ENCODE peak calls at places on chromosomes 3 and 15, in four cellular contexts. One of them, this sample, is unnamed.

GRCh38 chr3:189292667-189293478 is 121.1 kb downstream of the TPRG1 start:
- DNase-seq in A549: no peak
- DNase-seq in cardiac muscle cell: no peak
- DNase-seq in mesenchymal stem cell: no peak
- DNase-seq in this sample: no peak

GRCh38 chr15:31869640-31870335 is 160.5 kb upstream of the CHRNA7 start:
- DNase-seq in A549: no peak
- DNase-seq in mesenchymal stem cell: no peak
- DNase-seq in cardiac muscle cell: no peak
- DNase-seq in this sample: peak; percentile 26

GRCh38 chr15:44009056-44009455 is 182.3 kb downstream of the WDR76 start:
- DNase-seq in cardiac muscle cell: no peak
- DNase-seq in mesenchymal stem cell: peak; percentile 34
- DNase-seq in A549: peak; percentile 51
- DNase-seq in this sample: peak; percentile 47

GRCh38 chr3:183265713-183266417 is 12.8 kb downstream of the B3GNT5 start:
- DNase-seq in cardiac muscle cell: no peak
- DNase-seq in A549: peak; percentile 70
- DNase-seq in mesenchymal stem cell: peak; percentile 73
- DNase-seq in this sample: peak; percentile 76

GRCh38 chr15:52803543-52804306 is 13.6 kb upstream of the ONECUT1 start:
- DNase-seq in cardiac muscle cell: no peak
- DNase-seq in A549: no peak
- DNase-seq in mesenchymal stem cell: no peak
- DNase-seq in this sample: no peak

GRCh38 chr3:9649791-9650521 is 651 bp downstream of the MTMR14 start:
- DNase-seq in cardiac muscle cell: no peak
- DNase-seq in A549: peak; percentile 11
- DNase-seq in mesenchymal stem cell: peak; percentile 5
- DNase-seq in this sample: no peak

GRCh38 chr3:169118666-169119370 is 544.7 kb downstream of the MECOM start:
- DNase-seq in cardiac muscle cell: no peak
- DNase-seq in A549: no peak
- DNase-seq in mesenchymal stem cell: no peak
- DNase-seq in this sample: no peak

GRCh38 chr3:30894521-30895289 is at the start of gene GADL1:
- DNase-seq in cardiac muscle cell: peak; percentile 77
- DNase-seq in A549: peak; percentile 29
- DNase-seq in mesenchymal stem cell: peak; percentile 38
- DNase-seq in this sample: peak; percentile 60

GRCh38 chr3:52176188-52176752 is 21.7 kb upstream of the ALAS1 start:
- DNase-seq in cardiac muscle cell: no peak
- DNase-seq in A549: no peak
- DNase-seq in mesenchymal stem cell: no peak
- DNase-seq in this sample: no peak

GRCh38 chr3:113231827-113232253 is 20.5 kb downstream of the BOC start:
- DNase-seq in A549: peak; percentile 95
- DNase-seq in mesenchymal stem cell: peak; percentile 78
- DNase-seq in cardiac muscle cell: no peak
- DNase-seq in this sample: peak; percentile 68

GRCh38 chr3:45167011-45167911 is 21.1 kb upstream of the CDCP1 start:
- DNase-seq in mesenchymal stem cell: peak; percentile 98
- DNase-seq in A549: peak; percentile 90
- DNase-seq in cardiac muscle cell: peak; percentile 84
- DNase-seq in this sample: peak; percentile 93

GRCh38 chr15:36156855-36157521 is 422.4 kb upstream of the CDIN1 start:
- DNase-seq in A549: no peak
- DNase-seq in cardiac muscle cell: no peak
- DNase-seq in mesenchymal stem cell: peak; percentile 46
- DNase-seq in this sample: no peak

GRCh38 chr3:137763594-137763938 is 549 bp upstream of the SOX14 start:
- DNase-seq in mesenchymal stem cell: no peak
- DNase-seq in A549: no peak
- DNase-seq in cardiac muscle cell: no peak
- DNase-seq in this sample: no peak

GRCh38 chr15:36601497-36601932 is 22.1 kb downstream of the CDIN1 start:
- DNase-seq in mesenchymal stem cell: peak; percentile 92
- DNase-seq in cardiac muscle cell: peak; percentile 54
- DNase-seq in A549: no peak
- DNase-seq in this sample: peak; percentile 24

GRCh38 chr15:70508561-70509281 is 254.6 kb downstream of the UACA start:
- DNase-seq in mesenchymal stem cell: peak; percentile 87
- DNase-seq in cardiac muscle cell: no peak
- DNase-seq in A549: peak; percentile 99
- DNase-seq in this sample: peak; percentile 79

GRCh38 chr15:43317566-43318184 is 12.7 kb downstream of the LCMT2 start:
- DNase-seq in mesenchymal stem cell: no peak
- DNase-seq in cardiac muscle cell: no peak
- DNase-seq in A549: no peak
- DNase-seq in this sample: no peak

GRCh38 chr15:94844533-94845390 is 613.4 kb downstream of the MCTP2 start:
- DNase-seq in cardiac muscle cell: peak; percentile 75
- DNase-seq in A549: no peak
- DNase-seq in mesenchymal stem cell: peak; percentile 43
- DNase-seq in this sample: peak; percentile 85

GRCh38 chr3:51967384-51968174 is at the start of gene PCBP4:
- DNase-seq in cardiac muscle cell: peak; percentile 89
- DNase-seq in A549: no peak
- DNase-seq in mesenchymal stem cell: peak; percentile 54
- DNase-seq in this sample: peak; percentile 83

GRCh38 chr3:49339593-49339946 is 283 bp downstream of the USP4 start:
- DNase-seq in mesenchymal stem cell: peak; percentile 50
- DNase-seq in cardiac muscle cell: no peak
- DNase-seq in A549: no peak
- DNase-seq in this sample: peak; percentile 63

GRCh38 chr3:196227629-196228493 is 11.5 kb downstream of the SLC51A start:
- DNase-seq in mesenchymal stem cell: no peak
- DNase-seq in A549: no peak
- DNase-seq in cardiac muscle cell: peak; percentile 40
- DNase-seq in this sample: peak; percentile 10

GRCh38 chr15:90838066-90838465 is 30.3 kb upstream of the FURIN start:
- DNase-seq in A549: no peak
- DNase-seq in mesenchymal stem cell: no peak
- DNase-seq in cardiac muscle cell: no peak
- DNase-seq in this sample: no peak

GRCh38 chr15:45161666-45162065 is 26.1 kb downstream of the SHF start:
- DNase-seq in A549: no peak
- DNase-seq in cardiac muscle cell: no peak
- DNase-seq in mesenchymal stem cell: no peak
- DNase-seq in this sample: no peak

GRCh38 chr3:171676600-171677175 is 133.6 kb downstream of the PLD1 start:
- DNase-seq in cardiac muscle cell: no peak
- DNase-seq in A549: no peak
- DNase-seq in mesenchymal stem cell: no peak
- DNase-seq in this sample: peak; percentile 10

GRCh38 chr3:125110876-125111480 is 55.2 kb upstream of the HEG1 start:
- DNase-seq in mesenchymal stem cell: no peak
- DNase-seq in cardiac muscle cell: no peak
- DNase-seq in A549: no peak
- DNase-seq in this sample: no peak

GRCh38 chr15:74906193-74906449 is 530 bp downstream of the FAM219B start:
- DNase-seq in A549: peak; percentile 49
- DNase-seq in mesenchymal stem cell: peak; percentile 55
- DNase-seq in cardiac muscle cell: peak; percentile 62
- DNase-seq in this sample: peak; percentile 53

GRCh38 chr3:188940213-188940914 is 231.4 kb upstream of the TPRG1 start:
- DNase-seq in mesenchymal stem cell: no peak
- DNase-seq in cardiac muscle cell: no peak
- DNase-seq in A549: no peak
- DNase-seq in this sample: no peak

GRCh38 chr3:31620656-31621055 is 87.9 kb downstream of the STT3B start:
- DNase-seq in mesenchymal stem cell: no peak
- DNase-seq in cardiac muscle cell: no peak
- DNase-seq in A549: no peak
- DNase-seq in this sample: no peak

GRCh38 chr3:136740351-136740957 is 11.7 kb downstream of the STAG1 start:
- DNase-seq in A549: no peak
- DNase-seq in mesenchymal stem cell: no peak
- DNase-seq in cardiac muscle cell: no peak
- DNase-seq in this sample: no peak

GRCh38 chr3:175356899-175357324 is 497.8 kb downstream of the NAALADL2 start:
- DNase-seq in A549: no peak
- DNase-seq in cardiac muscle cell: no peak
- DNase-seq in mesenchymal stem cell: peak; percentile 65
- DNase-seq in this sample: no peak

GRCh38 chr3:12895391-12896205 is 54.2 kb upstream of the RPL32 start:
- DNase-seq in mesenchymal stem cell: peak; percentile 11
- DNase-seq in cardiac muscle cell: no peak
- DNase-seq in A549: no peak
- DNase-seq in this sample: no peak

GRCh38 chr15:69074843-69075224 is 60.3 kb downstream of the NOX5 start:
- DNase-seq in mesenchymal stem cell: peak; percentile 26
- DNase-seq in cardiac muscle cell: peak; percentile 62
- DNase-seq in A549: no peak
- DNase-seq in this sample: peak; percentile 64

DNA sequence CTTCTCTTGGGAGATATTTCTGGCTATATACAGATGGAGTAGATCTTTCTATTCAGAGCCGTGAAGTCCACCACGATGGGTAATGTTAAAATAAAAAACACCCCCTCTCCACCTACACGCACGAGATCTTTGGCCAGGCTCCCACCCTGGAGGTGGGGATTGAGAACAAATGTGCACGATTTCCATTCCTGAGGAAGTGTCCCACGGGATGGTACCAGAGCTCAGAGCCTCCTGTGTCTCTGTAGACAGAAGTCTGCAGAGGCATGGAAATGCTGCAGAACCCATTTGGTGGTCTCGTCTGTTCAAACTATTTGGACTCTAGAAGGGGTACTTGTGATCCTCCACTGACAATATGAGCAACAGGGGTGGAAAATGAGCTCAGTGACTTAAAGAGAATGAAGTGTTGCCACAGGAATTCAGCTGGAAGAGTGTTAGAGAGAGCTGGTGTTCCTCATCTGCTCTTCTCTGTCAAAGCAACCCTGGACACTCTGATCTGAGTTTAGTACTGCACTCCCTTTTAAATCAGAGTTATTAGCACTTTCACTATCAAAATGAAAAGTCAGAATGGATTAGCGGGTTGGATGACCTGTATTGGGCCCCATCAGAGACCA is 211.9 kb upstream of the EIF1B start:
- DNase-seq in mesenchymal stem cell: no peak
- DNase-seq in cardiac muscle cell: no peak
- DNase-seq in A549: no peak
- DNase-seq in this sample: no peak
- H3K4me1 ChIP-seq in mesenchymal stem cell: peaks cover 1% of the 10 kb centered on the region
- H3K4me1 ChIP-seq in cardiac muscle cell: no peaks in the 10 kb centered on the region
- H3K4me1 ChIP-seq in A549: no peaks in the 10 kb centered on the region
- H3K4me1 ChIP-seq in this sample: peaks cover 1% of the 10 kb centered on the region

GRCh38 chr15:99343836-99344551 is 92.7 kb downstream of the LRRC28 start:
- DNase-seq in mesenchymal stem cell: no peak
- DNase-seq in cardiac muscle cell: peak; percentile 37
- DNase-seq in A549: no peak
- DNase-seq in this sample: no peak
- H3K27ac ChIP-seq in mesenchymal stem cell: no peak overlapping the region
- H3K27ac ChIP-seq in cardiac muscle cell: no peak overlapping the region
- H3K27ac ChIP-seq in A549: no peak overlapping the region
- H3K27ac ChIP-seq in this sample: no peak overlapping the region

GRCh38 chr3:23821858-23822257 is 16.1 kb downstream of the UBE2E1 start:
- DNase-seq in A549: no peak
- DNase-seq in mesenchymal stem cell: no peak
- DNase-seq in cardiac muscle cell: no peak
- DNase-seq in this sample: no peak
- H3K4me1 ChIP-seq in A549: peaks cover 38% of the 10 kb centered on the region
- H3K4me1 ChIP-seq in mesenchymal stem cell: peaks cover 3% of the 10 kb centered on the region
- H3K4me1 ChIP-seq in cardiac muscle cell: peaks cover 27% of the 10 kb centered on the region
- H3K4me1 ChIP-seq in this sample: peaks cover 5% of the 10 kb centered on the region

GRCh38 chr3:39334205-39334604 is 4.7 kb downstream of the CCR8 start:
- DNase-seq in mesenchymal stem cell: no peak
- DNase-seq in cardiac muscle cell: no peak
- DNase-seq in A549: no peak
- DNase-seq in this sample: no peak
- H3K27ac ChIP-seq in mesenchymal stem cell: no peak overlapping the region
- H3K27ac ChIP-seq in cardiac muscle cell: no peak overlapping the region
- H3K27ac ChIP-seq in A549: no peak overlapping the region
- H3K27ac ChIP-seq in this sample: no peak overlapping the region